ENCODE peak calls at places on chromosome 13, in six cellular contexts. One of them, this sample, is unnamed.

GRCh38 chr13:34720618-34721017 is 221.5 kb upstream of the NBEA start:
- DNase-seq in NCI-H1092 treated with DMSO at 0.1 percent for 48 hours: no peak
- DNase-seq in DMS153: no peak
- DNase-seq in HL-60: no peak
- DNase-seq in GM23248: no peak
- DNase-seq in amygdala: no peak
- DNase-seq in this sample: no peak

GRCh38 chr13:29540334-29540733 is 55.2 kb downstream of the SLC7A1 start:
- DNase-seq in NCI-H1092 treated with DMSO at 0.1 percent for 48 hours: no peak
- DNase-seq in DMS153: no peak
- DNase-seq in HL-60: no peak
- DNase-seq in GM23248: no peak
- DNase-seq in amygdala: no peak
- DNase-seq in this sample: no peak

GRCh38 chr13:110648848-110649421 is 33.6 kb downstream of the NAXD start:
- DNase-seq in NCI-H1092 treated with DMSO at 0.1 percent for 48 hours: no peak
- DNase-seq in DMS153: no peak
- DNase-seq in HL-60: no peak
- DNase-seq in GM23248: no peak
- DNase-seq in amygdala: no peak
- DNase-seq in this sample: no peak

GRCh38 chr13:49997935-49998334 is 1.1 kb downstream of the TRIM13 start:
- DNase-seq in NCI-H1092 treated with DMSO at 0.1 percent for 48 hours: peak
- DNase-seq in DMS153: peak
- DNase-seq in HL-60: peak
- DNase-seq in GM23248: peak
- DNase-seq in amygdala: no peak
- DNase-seq in this sample: no peak

GRCh38 chr13:93766719-93767118 is 540.1 kb downstream of the GPC6 start:
- DNase-seq in NCI-H1092 treated with DMSO at 0.1 percent for 48 hours: no peak
- DNase-seq in DMS153: no peak
- DNase-seq in HL-60: no peak
- DNase-seq in GM23248: no peak
- DNase-seq in amygdala: no peak
- DNase-seq in this sample: no peak

GRCh38 chr13:49627831-49628652 is at the start of gene ARL11:
- DNase-seq in NCI-H1092 treated with DMSO at 0.1 percent for 48 hours: no peak
- DNase-seq in DMS153: peak
- DNase-seq in HL-60: peak
- DNase-seq in GM23248: no peak
- DNase-seq in amygdala: peak
- DNase-seq in this sample: no peak

GRCh38 chr13:30038884-30039283 is 188.5 kb upstream of the UBL3 start:
- DNase-seq in NCI-H1092 treated with DMSO at 0.1 percent for 48 hours: no peak
- DNase-seq in DMS153: no peak
- DNase-seq in HL-60: no peak
- DNase-seq in GM23248: peak
- DNase-seq in amygdala: no peak
- DNase-seq in this sample: peak

GRCh38 chr13:57640582-57640981 is 9.0 kb downstream of the PCDH17 start:
- DNase-seq in NCI-H1092 treated with DMSO at 0.1 percent for 48 hours: no peak
- DNase-seq in DMS153: no peak
- DNase-seq in HL-60: peak
- DNase-seq in GM23248: no peak
- DNase-seq in amygdala: no peak
- DNase-seq in this sample: no peak

GRCh38 chr13:58531614-58532013 is 900.1 kb downstream of the PCDH17 start:
- DNase-seq in NCI-H1092 treated with DMSO at 0.1 percent for 48 hours: no peak
- DNase-seq in DMS153: no peak
- DNase-seq in HL-60: no peak
- DNase-seq in GM23248: no peak
- DNase-seq in amygdala: no peak
- DNase-seq in this sample: no peak

GRCh38 chr13:63425131-63425530 is 2009.5 kb upstream of the PCDH20 start:
- DNase-seq in NCI-H1092 treated with DMSO at 0.1 percent for 48 hours: no peak
- DNase-seq in DMS153: no peak
- DNase-seq in HL-60: no peak
- DNase-seq in GM23248: no peak
- DNase-seq in amygdala: no peak
- DNase-seq in this sample: no peak

GRCh38 chr13:113535381-113535781 is 44.9 kb upstream of the DCUN1D2 start:
- DNase-seq in NCI-H1092 treated with DMSO at 0.1 percent for 48 hours: no peak
- DNase-seq in DMS153: no peak
- DNase-seq in HL-60: no peak
- DNase-seq in GM23248: no peak
- DNase-seq in amygdala: no peak
- DNase-seq in this sample: no peak

GRCh38 chr13:26920614-26921355 is 160.2 kb upstream of the GPR12 start:
- DNase-seq in NCI-H1092 treated with DMSO at 0.1 percent for 48 hours: no peak
- DNase-seq in DMS153: no peak
- DNase-seq in HL-60: no peak
- DNase-seq in GM23248: no peak
- DNase-seq in amygdala: no peak
- DNase-seq in this sample: no peak

GRCh38 chr13:28636677-28637317 is 22.1 kb upstream of the POMP start:
- DNase-seq in NCI-H1092 treated with DMSO at 0.1 percent for 48 hours: peak
- DNase-seq in DMS153: peak
- DNase-seq in HL-60: peak
- DNase-seq in GM23248: peak
- DNase-seq in amygdala: peak
- DNase-seq in this sample: no peak

This sample was measured in stromal cell of bone marrow.